ENCODE peak calls at places on chromosome 19, in five cellular contexts. C is choroid plexus epithelial cell, M is heart right ventricle, V is upper lobe of right lung, R is AG04450. Z is an unnamed sample.

GRCh38 chr19:15516363-15516762 is 8.0 kb downstream of the CYP4F22 start:
- DNase-seq in C (no peak), M (no peak), V (no peak), R (no peak), Z (no peak)

GRCh38 chr19:34556500-34556899 is 74.9 kb downstream of the WTIP start:
- DNase-seq in C (peak; percentile 9), M (no peak), V (no peak), R (no peak), Z (no peak)

GRCh38 chr19:40231057-40231456 is 4.6 kb upstream of the CCNP start:
- DNase-seq in C (no peak), M (no peak), V (no peak), R (no peak), Z (no peak)

GRCh38 chr19:47447470-47448359 is 24.0 kb downstream of the SLC8A2 start:
- DNase-seq in C (no peak), M (peak; percentile 36), V (peak; percentile 79), R (no peak), Z (peak; percentile 77)

GRCh38 chr19:10661946-10662345 is 7.8 kb downstream of the ILF3 start:
- DNase-seq in C (no peak), M (no peak), V (no peak), R (no peak), Z (peak; percentile 52)

GRCh38 chr19:28351761-28352160 is 861.2 kb downstream of the UQCRFS1 start:
- DNase-seq in C (peak; percentile 8), M (no peak), V (no peak), R (no peak), Z (no peak)

GRCh38 chr19:49135686-49136085 is 16.3 kb downstream of the PPFIA3 start:
- DNase-seq in C (no peak), M (no peak), V (no peak), R (no peak), Z (no peak)

GRCh38 chr19:21947775-21948174 is 63.0 kb downstream of the ZNF208 start:
- DNase-seq in C (peak; percentile 14), M (no peak), V (no peak), R (no peak), Z (peak; percentile 19)

GRCh38 chr19:925087-925911 is 536 bp upstream of the ARID3A start:
- DNase-seq in C (peak; percentile 86), M (peak; percentile 81), V (peak; percentile 92), R (peak; percentile 48), Z (peak; percentile 79)

GRCh38 chr19:57210381-57210780 is 19.1 kb downstream of the ZNF264 start:
- DNase-seq in C (no peak), M (no peak), V (no peak), R (no peak), Z (peak; percentile 18)

GRCh38 chr19:39592381-39592780 is 9.9 kb upstream of the LGALS13 start:
- DNase-seq in C (no peak), M (no peak), V (no peak), R (no peak), Z (no peak)

GRCh38 chr19:1942934-1943555 is 2.1 kb downstream of the CSNK1G2 start:
- DNase-seq in C (peak; percentile 34), M (no peak), V (no peak), R (no peak), Z (no peak)

DNA sequence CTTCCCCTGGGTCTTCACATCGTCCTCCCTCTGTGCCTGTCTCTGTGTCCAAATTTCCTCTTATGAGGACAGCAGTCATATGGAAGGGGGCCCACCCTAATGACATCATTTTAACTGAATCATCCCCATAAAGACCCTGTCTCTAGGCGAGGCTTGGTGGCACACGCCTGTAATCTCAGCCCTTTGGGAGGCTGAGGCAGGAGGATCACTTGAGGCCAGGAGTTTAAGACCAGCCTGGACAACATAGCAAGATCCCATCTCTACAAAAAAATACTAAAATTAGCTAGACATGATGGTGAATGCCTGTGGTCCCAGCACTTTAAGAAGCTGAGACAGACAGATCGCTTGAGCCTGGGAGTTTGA is 4.8 kb downstream of the MYO9B start:
- DNase-seq in C (no peak), M (no peak), V (no peak), R (no peak), Z (no peak)
- H3K4me3 ChIP-seq in C (no peak overlapping the region), M (peak overlapping the region; percentile 43), V (peak overlapping the region; percentile 30), R (peak overlapping the region; percentile 43), Z (no peak overlapping the region)

GRCh38 chr19:45217957-45218334 is 27.3 kb downstream of the EXOC3L2 start:
- DNase-seq in C (no peak), M (no peak), V (no peak), R (no peak), Z (no peak)

GRCh38 chr19:45218887-45219780 is 26.1 kb downstream of the EXOC3L2 start:
- DNase-seq in C (peak; percentile 4), M (no peak), V (no peak), R (no peak), Z (no peak)

GRCh38 chr19:45216677-45217076 is 28.5 kb downstream of the EXOC3L2 start:
- DNase-seq in C (no peak), M (no peak), V (no peak), R (no peak), Z (no peak)

GRCh38 chr19:45217193-45217956 is 27.8 kb downstream of the EXOC3L2 start:
- DNase-seq in C (no peak), M (no peak), V (no peak), R (no peak), Z (no peak)

DNA sequence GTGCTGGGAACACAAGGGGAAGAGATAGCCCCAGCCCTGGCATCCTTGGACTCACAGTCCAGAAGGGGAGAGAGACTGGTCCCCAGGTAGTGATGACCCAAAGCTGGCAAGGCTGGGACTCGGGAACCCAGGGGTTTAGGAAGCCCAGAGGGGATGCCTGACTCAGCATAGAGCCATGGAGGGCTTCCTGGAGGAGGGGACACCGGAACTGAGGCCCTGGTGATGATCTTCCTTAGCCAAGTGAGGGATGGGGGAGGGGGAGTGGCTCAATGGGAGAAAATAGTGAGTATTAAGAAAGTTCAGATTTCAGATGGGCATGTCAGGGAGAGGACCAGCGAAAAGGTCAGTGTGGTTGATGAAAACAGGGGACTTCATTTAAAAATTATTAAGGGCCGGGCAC is 26.8 kb downstream of the EXOC3L2 start:
- DNase-seq in C (no peak), M (no peak), V (no peak), R (no peak), Z (no peak)
- H3K4me3 ChIP-seq in C (no peak overlapping the region), M (no peak overlapping the region), V (no peak overlapping the region), R (no peak overlapping the region), Z (no peak overlapping the region)

GRCh38 chr19:18756896-18757295 is 34.2 kb downstream of the COMP start:
- DNase-seq in C (no peak), M (no peak), V (peak; percentile 78), R (no peak), Z (peak; percentile 93)
- H3K4me3 ChIP-seq in C (no peak overlapping the region), M (no peak overlapping the region), V (no peak overlapping the region), R (no peak overlapping the region), Z (no peak overlapping the region)

DNA sequence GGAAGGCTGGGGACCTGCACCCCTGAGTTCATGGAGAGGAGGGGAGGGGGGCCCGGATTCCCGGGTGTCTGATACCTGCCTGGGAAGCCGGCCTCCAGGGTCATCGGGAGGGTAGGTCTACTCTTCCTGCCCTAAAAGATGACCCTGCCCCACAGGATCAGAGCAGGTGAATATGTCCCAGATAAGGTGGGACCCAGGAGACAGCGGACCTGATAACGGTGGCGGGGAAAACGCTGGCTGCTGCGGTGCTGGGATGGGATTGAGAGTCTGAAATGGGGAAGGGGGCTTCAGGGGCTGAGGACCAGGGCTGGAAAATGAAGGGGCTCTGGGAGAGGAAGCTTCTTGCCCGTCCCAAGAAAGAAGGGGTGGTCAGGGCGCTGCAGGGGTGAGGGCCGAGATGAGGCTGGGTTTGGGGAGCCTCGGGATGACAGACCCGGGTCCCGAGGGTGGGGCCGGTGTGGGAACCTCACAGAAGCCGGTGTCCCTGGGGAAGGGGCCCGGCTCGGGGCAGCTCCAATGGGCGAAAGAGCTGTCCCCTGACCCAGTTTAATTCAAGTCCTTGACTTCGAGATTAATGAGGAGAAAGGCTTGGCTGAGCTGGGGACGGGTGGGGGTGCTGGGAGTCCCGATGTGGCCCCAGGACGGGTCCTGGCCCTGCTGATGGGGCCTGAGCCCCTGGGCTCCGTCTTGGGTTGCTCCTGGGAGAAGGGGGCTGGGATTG is 797 bp downstream of the TTYH1 start:
- DNase-seq in C (no peak), M (no peak), V (no peak), R (no peak), Z (no peak)
- H3K4me3 ChIP-seq in C (no peak overlapping the region), M (peak overlapping the region; percentile 43), V (no peak overlapping the region), R (no peak overlapping the region), Z (no peak overlapping the region)

DNA sequence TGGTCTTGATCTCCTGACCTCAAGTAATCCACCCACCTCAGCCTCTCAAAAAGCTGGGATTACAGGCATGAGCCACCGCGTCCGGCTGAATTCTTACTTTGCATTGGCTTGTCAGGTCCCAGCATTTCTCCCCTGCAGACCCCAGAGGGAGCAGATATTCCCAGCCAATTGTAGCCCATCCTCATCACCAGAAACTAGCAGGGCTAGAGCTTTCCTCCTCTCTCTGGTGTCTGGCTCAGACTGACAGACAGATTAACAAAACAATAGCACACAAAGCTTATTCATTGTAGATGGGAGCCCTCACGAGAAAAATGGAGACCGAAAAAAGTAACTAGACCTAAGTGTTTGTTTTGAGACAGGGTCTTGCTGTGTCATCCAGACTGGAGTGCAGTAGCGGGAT is 7.5 kb upstream of the MPV17L2 start:
- DNase-seq in C (no peak), M (no peak), V (no peak), R (no peak), Z (no peak)
- H3K4me3 ChIP-seq in C (no peak overlapping the region), M (no peak overlapping the region), V (no peak overlapping the region), R (no peak overlapping the region), Z (no peak overlapping the region)

DNA sequence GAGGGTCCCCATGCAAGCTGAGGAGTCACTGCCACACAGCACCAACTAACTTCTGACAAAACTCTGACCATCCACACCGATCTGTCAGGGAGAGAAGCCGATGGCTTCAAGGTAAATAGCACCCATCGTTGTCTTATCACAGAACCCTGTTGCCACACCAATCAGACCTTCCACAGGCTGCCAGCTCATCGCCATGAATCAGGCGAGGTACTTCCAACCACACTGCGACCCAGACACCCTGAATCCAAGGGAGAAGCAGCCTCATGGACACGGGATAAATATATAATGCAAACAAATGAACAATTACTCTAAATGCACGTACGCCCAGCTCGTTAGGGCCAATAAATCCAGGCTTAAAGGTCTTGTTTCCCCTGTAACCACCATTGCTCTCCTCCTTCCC is 20.8 kb downstream of the RANBP3 start:
- DNase-seq in C (no peak), M (no peak), V (no peak), R (no peak), Z (peak; percentile 69)
- H3K4me3 ChIP-seq in C (no peak overlapping the region), M (no peak overlapping the region), V (no peak overlapping the region), R (no peak overlapping the region), Z (no peak overlapping the region)

GRCh38 chr19:14072535-14073231 is at the start of gene MISP3:
- DNase-seq in C (peak; percentile 25), M (peak; percentile 61), V (peak; percentile 91), R (no peak), Z (no peak)

GRCh38 chr19:14078406-14078805 is 5.8 kb downstream of the MISP3 start:
- DNase-seq in C (no peak), M (no peak), V (no peak), R (no peak), Z (no peak)

GRCh38 chr19:14073232-14073924 is 792 bp downstream of the MISP3 start:
- DNase-seq in C (peak; percentile 83), M (peak; percentile 82), V (peak; percentile 90), R (no peak), Z (peak; percentile 87)

GRCh38 chr19:14070268-14071050 is 2.1 kb upstream of the MISP3 start:
- DNase-seq in C (no peak), M (no peak), V (no peak), R (no peak), Z (no peak)

GRCh38 chr19:14073925-14074838 is 1.6 kb downstream of the MISP3 start:
- DNase-seq in C (peak; percentile 36), M (no peak), V (peak; percentile 69), R (no peak), Z (peak; percentile 51)
- H3K4me3 ChIP-seq in C (peak overlapping the region; percentile 64), M (peak overlapping the region; percentile 92), V (peak overlapping the region; percentile 77), R (peak overlapping the region; percentile 74), Z (peak overlapping the region; percentile 85)

Z was measured in epithelial cell of esophagus.